ENCODE peak calls at places on chromosomes 13 and 19, in four cellular contexts. S, A, K and H are unnamed samples. For H3K4me1, the result is how much of the 10 kb centered on the place peaks cover.

GRCh38 chr13:33227927-33228644 is 57.5 kb downstream of the STARD13 start:
- DNase-seq in S (no peak), A (no peak), K (no peak), H (no peak)

GRCh38 chr13:47976325-47976724 is 24.7 kb downstream of the SUCLA2 start:
- DNase-seq in S (no peak), A (no peak), K (no peak), H (no peak)

GRCh38 chr19:955803-956746 is 28.1 kb upstream of the WDR18 start:
- DNase-seq in S (no peak), A (no peak), K (no peak), H (no peak)

GRCh38 chr19:49071860-49072547 is 495 bp downstream of the KCNA7 start:
- DNase-seq in S (no peak), A (no peak), K (no peak), H (no peak)

GRCh38 chr13:50353651-50354415 is 338.6 kb downstream of the KCNRG start:
- DNase-seq in S (no peak), A (no peak), K (peak), H (no peak)

GRCh38 chr13:98328511-98328910 is 151.4 kb upstream of the RNF113B start:
- DNase-seq in S (no peak), A (no peak), K (no peak), H (no peak)

GRCh38 chr19:29665826-29666633 is 769 bp downstream of the PLEKHF1 start:
- DNase-seq in S (peak), A (peak), K (peak), H (no peak)

GRCh38 chr13:75372517-75372916 is 109.5 kb downstream of the TBC1D4 start:
- DNase-seq in S (no peak), A (peak), K (peak), H (peak)

GRCh38 chr13:101339202-101339601 is 77.1 kb downstream of the NALCN start:
- DNase-seq in S (no peak), A (no peak), K (no peak), H (no peak)

GRCh38 chr13:50365683-50366391 is 350.6 kb downstream of the KCNRG start:
- DNase-seq in S (no peak), A (no peak), K (no peak), H (peak)

GRCh38 chr19:1884719-1885334 is 469 bp downstream of the ABHD17A start:
- DNase-seq in S (no peak), A (no peak), K (no peak), H (no peak)

GRCh38 chr13:50122465-50122864 is 107.2 kb downstream of the KCNRG start:
- DNase-seq in S (no peak), A (no peak), K (no peak), H (no peak)

GRCh38 chr19:49862411-49863253 is 4.7 kb downstream of the PNKP start:
- DNase-seq in S (peak), A (no peak), K (no peak), H (no peak)

GRCh38 chr19:41821003-41821735 is 23.3 kb downstream of the LYPD4 start:
- DNase-seq in S (no peak), A (no peak), K (peak), H (peak)

GRCh38 chr19:4061683-4062575 is 4.8 kb downstream of the ZBTB7A start:
- DNase-seq in S (no peak), A (no peak), K (no peak), H (no peak)
- H3K4me1 ChIP-seq in S (half or more), A (half or more), K (under half), H (under half)

DNA sequence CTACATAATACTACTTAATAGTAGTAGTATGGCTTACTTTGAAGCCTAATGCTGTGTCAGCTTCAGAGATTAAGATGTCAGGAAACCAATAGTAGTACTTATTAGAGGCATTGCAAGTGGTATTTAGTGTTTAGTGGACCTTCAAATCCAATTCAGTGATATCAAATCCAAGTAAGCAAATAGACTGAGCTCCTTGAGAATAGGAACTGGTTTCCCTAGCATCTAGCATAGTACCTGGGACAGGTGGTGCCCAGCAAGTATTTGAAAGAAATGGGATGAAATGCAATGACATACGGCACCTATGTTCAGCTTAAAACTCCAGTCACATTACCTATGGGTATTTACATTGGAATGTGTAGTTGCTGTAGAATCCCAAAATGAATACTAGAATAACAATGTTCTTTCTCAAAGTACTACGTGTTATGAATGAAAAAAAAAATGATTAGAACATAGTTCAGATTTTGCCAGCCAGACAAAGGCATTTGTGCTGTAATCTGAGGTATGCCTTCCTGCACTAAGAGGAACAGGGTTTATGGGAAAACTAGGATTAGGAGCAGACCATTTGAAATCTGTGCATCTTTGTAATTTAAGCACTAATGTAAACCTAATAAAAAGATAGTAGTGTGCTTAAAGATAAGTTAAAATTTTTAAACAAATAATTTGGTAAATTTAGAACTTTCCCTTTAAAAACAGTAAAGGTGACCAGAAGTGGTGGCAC is 17.1 kb downstream of the LSM14A start:
- DNase-seq in S (no peak), A (no peak), K (no peak), H (no peak)
- H3K4me3 ChIP-seq in S (no peak), A (no peak), K (no peak), H (no peak)

GRCh38 chr13:107250626-107251025 is 682.7 kb upstream of the ARGLU1 start:
- DNase-seq in S (no peak), A (no peak), K (peak), H (no peak)
- H3K4me1 ChIP-seq in S (under half), A (under half), K (under half), H (under half)

GRCh38 chr13:112054616-112055015 is 12.3 kb upstream of the SOX1 start:
- DNase-seq in S (no peak), A (no peak), K (no peak), H (no peak)

GRCh38 chr13:112055032-112055416 is 11.9 kb upstream of the SOX1 start:
- DNase-seq in S (no peak), A (no peak), K (no peak), H (no peak)

GRCh38 chr13:112053167-112053743 is 13.7 kb upstream of the SOX1 start:
- DNase-seq in S (no peak), A (no peak), K (no peak), H (no peak)

GRCh38 chr13:112055417-112056206 is 11.3 kb upstream of the SOX1 start:
- DNase-seq in S (no peak), A (no peak), K (no peak), H (no peak)

GRCh38 chr13:112053744-112054615 is 13.0 kb upstream of the SOX1 start:
- DNase-seq in S (no peak), A (no peak), K (no peak), H (no peak)
- H3K4me3 ChIP-seq in S (no peak), A (no peak), K (no peak), H (no peak)